ENCODE peak calls at places on chromosomes 4 and X, in eight cellular contexts. H is suprapubic skin; K is EL; G is NCI-H1092 treated with DMSO at 0.1 percent for 48 hours; R is C1 segment of cervical spinal cord; E is naive thymus-derived CD4-positive, alpha-beta T cell; C is Right ventricle myocardium inferior; X is NCI-H2029 treated with DMSO at 0.1 percent for 48 hours. Q is an unnamed sample.

GRCh38 chr4:177064724-177065394 is 244.8 kb upstream of the NEIL3 start:
- DNase-seq in H (no peak), K (no peak), G (no peak), R (no peak), E (no peak), C (no peak), X (no peak), Q (no peak)

GRCh38 chrX:100829730-100830129 is 9.5 kb downstream of the CSTF2 start:
- DNase-seq in H (no peak), K (peak), G (no peak), R (no peak), E (no peak), C (no peak), X (no peak), Q (no peak)

GRCh38 chr4:90185416-90185815 is 58.2 kb downstream of the CCSER1 start:
- DNase-seq in H (no peak), K (no peak), G (no peak), R (no peak), E (no peak), C (no peak), X (no peak), Q (no peak)

GRCh38 chrX:96566856-96567255 is 117.8 kb upstream of the DIAPH2 start:
- DNase-seq in H (no peak), K (no peak), G (no peak), R (no peak), E (no peak), C (no peak), X (no peak), Q (no peak)

GRCh38 chr4:3440011-3440410 is 1.8 kb upstream of the HGFAC start:
- DNase-seq in H (no peak), K (no peak), G (no peak), R (no peak), E (no peak), C (peak), X (peak), Q (no peak)

GRCh38 chrX:65595460-65595876 is 60.9 kb upstream of the LAS1L start:
- DNase-seq in H (peak), K (peak), G (peak), R (peak), E (peak), C (peak), X (peak), Q (peak)

GRCh38 chr4:172390341-172390740 is 577.1 kb downstream of the GALNTL6 start:
- DNase-seq in H (no peak), K (no peak), G (no peak), R (no peak), E (no peak), C (no peak), X (no peak), Q (no peak)

GRCh38 chr4:48431401-48431800 is 51.7 kb upstream of the SLC10A4 start:
- DNase-seq in H (no peak), K (no peak), G (no peak), R (no peak), E (no peak), C (no peak), X (no peak), Q (no peak)

GRCh38 chr4:173998471-173999144 is 284.9 kb downstream of the FBXO8 start:
- DNase-seq in H (no peak), K (no peak), G (no peak), R (no peak), E (no peak), C (no peak), X (no peak), Q (no peak)

GRCh38 chr4:125268065-125268755 is 46.5 kb upstream of the FAT4 start:
- DNase-seq in H (no peak), K (peak), G (no peak), R (no peak), E (no peak), C (no peak), X (no peak), Q (no peak)

GRCh38 chr4:177155454-177155853 is 154.2 kb upstream of the NEIL3 start:
- DNase-seq in H (no peak), K (no peak), G (no peak), R (no peak), E (no peak), C (no peak), X (no peak), Q (no peak)

GRCh38 chrX:12970691-12971202 is 4.2 kb upstream of the TMSB4X start:
- DNase-seq in H (no peak), K (peak), G (peak), R (peak), E (no peak), C (no peak), X (no peak), Q (no peak)

GRCh38 chrX:12956704-12957541 is 18.0 kb upstream of the TMSB4X start:
- DNase-seq in H (no peak), K (peak), G (no peak), R (peak), E (no peak), C (no peak), X (no peak), Q (no peak)

GRCh38 chrX:555589-556220 is 74.9 kb upstream of the SHOX start:
- DNase-seq in H (no peak), K (no peak), G (no peak), R (no peak), E (no peak), C (no peak), X (no peak), Q (no peak)

GRCh38 chr4:39043697-39044363 is 11.6 kb upstream of the TMEM156 start:
- DNase-seq in H (no peak), K (peak), G (no peak), R (no peak), E (no peak), C (no peak), X (no peak), Q (no peak)

GRCh38 chr4:147730333-147730732 is 1.6 kb upstream of the ARHGAP10 start:
- DNase-seq in H (no peak), K (no peak), G (no peak), R (no peak), E (no peak), C (no peak), X (no peak), Q (no peak)

GRCh38 chr4:143514432-143514831 is 930 bp downstream of the SMARCA5 start:
- DNase-seq in H (peak), K (peak), G (peak), R (peak), E (peak), C (peak), X (no peak), Q (peak)

GRCh38 chr4:52110171-52110570 is 59.1 kb downstream of the SPATA18 start:
- DNase-seq in H (no peak), K (no peak), G (no peak), R (no peak), E (no peak), C (no peak), X (no peak), Q (no peak)

GRCh38 chr4:83358410-83358809 is 23.8 kb upstream of the HPSE start:
- DNase-seq in H (no peak), K (peak), G (no peak), R (no peak), E (no peak), C (no peak), X (no peak), Q (no peak)

GRCh38 chr4:109079731-109080130 is 222.7 kb downstream of the COL25A1 start:
- DNase-seq in H (no peak), K (peak), G (no peak), R (no peak), E (no peak), C (no peak), X (no peak), Q (no peak)

GRCh38 chrX:85243761-85244410 is at the start of the genes SATL1 and ZNF711:
- DNase-seq in H (peak), K (peak), G (peak), R (peak), E (no peak), C (peak), X (no peak), Q (peak)

GRCh38 chr4:15500721-15501120 is 31.0 kb downstream of the CC2D2A start:
- DNase-seq in H (no peak), K (no peak), G (no peak), R (no peak), E (no peak), C (no peak), X (no peak), Q (no peak)

GRCh38 chr4:139815646-139816601 is 150.3 kb downstream of the MGST2 start:
- DNase-seq in H (peak), K (peak), G (peak), R (no peak), E (no peak), C (no peak), X (no peak), Q (no peak)

Q was measured in DMS79.